ENCODE peak calls at places on chromosomes 4 and X, in seven cellular contexts. One of them, this sample, is unnamed.

GRCh38 chrX:101931104-101931493 is 728 bp downstream of the ZMAT1 start:
- DNase-seq in effector memory CD8-positive, alpha-beta T cell: no peak
- DNase-seq in A549: no peak
- DNase-seq in LoVo: peak
- DNase-seq in fibroblast of mammary gland: no peak
- DNase-seq in SK-N-SH: peak
- DNase-seq in iPS-NIHi11: peak
- DNase-seq in this sample: no peak

GRCh38 chrX:131405497-131405896 is 116.4 kb upstream of the IGSF1 start:
- DNase-seq in LoVo: no peak
- DNase-seq in effector memory CD8-positive, alpha-beta T cell: no peak
- DNase-seq in iPS-NIHi11: peak
- DNase-seq in SK-N-SH: no peak
- DNase-seq in fibroblast of mammary gland: no peak
- DNase-seq in A549: no peak
- DNase-seq in this sample: no peak

GRCh38 chr4:5722328-5722727 is 11.3 kb downstream of the EVC start:
- DNase-seq in LoVo: no peak
- DNase-seq in iPS-NIHi11: no peak
- DNase-seq in A549: peak
- DNase-seq in effector memory CD8-positive, alpha-beta T cell: no peak
- DNase-seq in fibroblast of mammary gland: peak
- DNase-seq in SK-N-SH: no peak
- DNase-seq in this sample: no peak

GRCh38 chr4:33171873-33172550 is 2451.8 kb downstream of the PCDH7 start:
- DNase-seq in LoVo: no peak
- DNase-seq in fibroblast of mammary gland: no peak
- DNase-seq in iPS-NIHi11: no peak
- DNase-seq in SK-N-SH: no peak
- DNase-seq in effector memory CD8-positive, alpha-beta T cell: no peak
- DNase-seq in A549: no peak
- DNase-seq in this sample: no peak

GRCh38 chr4:139902328-139903217 is 237.0 kb downstream of the MGST2 start:
- DNase-seq in fibroblast of mammary gland: peak
- DNase-seq in effector memory CD8-positive, alpha-beta T cell: no peak
- DNase-seq in LoVo: no peak
- DNase-seq in A549: no peak
- DNase-seq in SK-N-SH: peak
- DNase-seq in iPS-NIHi11: no peak
- DNase-seq in this sample: no peak

GRCh38 chr4:53015681-53016080 is 153.6 kb downstream of the RASL11B start:
- DNase-seq in effector memory CD8-positive, alpha-beta T cell: no peak
- DNase-seq in LoVo: no peak
- DNase-seq in iPS-NIHi11: no peak
- DNase-seq in A549: no peak
- DNase-seq in SK-N-SH: peak
- DNase-seq in fibroblast of mammary gland: peak
- DNase-seq in this sample: no peak

GRCh38 chrX:129737921-129738320 is 858 bp upstream of the XPNPEP2 start:
- DNase-seq in A549: no peak
- DNase-seq in fibroblast of mammary gland: peak
- DNase-seq in LoVo: no peak
- DNase-seq in effector memory CD8-positive, alpha-beta T cell: no peak
- DNase-seq in SK-N-SH: no peak
- DNase-seq in iPS-NIHi11: no peak
- DNase-seq in this sample: no peak

GRCh38 chr4:82398263-82398662 is 24.5 kb upstream of the HNRNPD start:
- DNase-seq in iPS-NIHi11: no peak
- DNase-seq in A549: no peak
- DNase-seq in fibroblast of mammary gland: no peak
- DNase-seq in SK-N-SH: no peak
- DNase-seq in effector memory CD8-positive, alpha-beta T cell: no peak
- DNase-seq in LoVo: no peak
- DNase-seq in this sample: no peak

GRCh38 chr4:85747871-85748491 is 273.0 kb downstream of the ARHGAP24 start:
- DNase-seq in SK-N-SH: peak
- DNase-seq in fibroblast of mammary gland: peak
- DNase-seq in LoVo: peak
- DNase-seq in iPS-NIHi11: peak
- DNase-seq in effector memory CD8-positive, alpha-beta T cell: no peak
- DNase-seq in A549: peak
- DNase-seq in this sample: peak

GRCh38 chr4:71607780-71608673 is 175.9 kb downstream of the GC start:
- DNase-seq in LoVo: peak
- DNase-seq in SK-N-SH: no peak
- DNase-seq in effector memory CD8-positive, alpha-beta T cell: no peak
- DNase-seq in A549: peak
- DNase-seq in fibroblast of mammary gland: no peak
- DNase-seq in iPS-NIHi11: no peak
- DNase-seq in this sample: no peak

GRCh38 chr4:142326181-142326580 is 519.9 kb downstream of the INPP4B start:
- DNase-seq in A549: no peak
- DNase-seq in effector memory CD8-positive, alpha-beta T cell: no peak
- DNase-seq in LoVo: no peak
- DNase-seq in SK-N-SH: no peak
- DNase-seq in iPS-NIHi11: no peak
- DNase-seq in fibroblast of mammary gland: no peak
- DNase-seq in this sample: no peak

GRCh38 chrX:19272452-19272851 is 71.3 kb upstream of the PDHA1 start:
- DNase-seq in iPS-NIHi11: no peak
- DNase-seq in SK-N-SH: no peak
- DNase-seq in fibroblast of mammary gland: peak
- DNase-seq in LoVo: no peak
- DNase-seq in effector memory CD8-positive, alpha-beta T cell: no peak
- DNase-seq in A549: no peak
- DNase-seq in this sample: peak

GRCh38 chr4:141686929-141687328 is 50.5 kb downstream of the IL15 start:
- DNase-seq in A549: no peak
- DNase-seq in LoVo: no peak
- DNase-seq in effector memory CD8-positive, alpha-beta T cell: no peak
- DNase-seq in fibroblast of mammary gland: peak
- DNase-seq in iPS-NIHi11: peak
- DNase-seq in SK-N-SH: no peak
- DNase-seq in this sample: no peak

GRCh38 chr4:26959654-26960047 is 99.0 kb downstream of the STIM2 start:
- DNase-seq in SK-N-SH: no peak
- DNase-seq in effector memory CD8-positive, alpha-beta T cell: no peak
- DNase-seq in A549: no peak
- DNase-seq in iPS-NIHi11: no peak
- DNase-seq in LoVo: no peak
- DNase-seq in fibroblast of mammary gland: no peak
- DNase-seq in this sample: no peak

GRCh38 chr4:161581262-161581661 is 582.5 kb downstream of the FSTL5 start:
- DNase-seq in iPS-NIHi11: no peak
- DNase-seq in fibroblast of mammary gland: no peak
- DNase-seq in SK-N-SH: no peak
- DNase-seq in LoVo: no peak
- DNase-seq in effector memory CD8-positive, alpha-beta T cell: no peak
- DNase-seq in A549: no peak
- DNase-seq in this sample: no peak

GRCh38 chrX:66002832-66003680 is 36.8 kb downstream of the VSIG4 start:
- DNase-seq in iPS-NIHi11: no peak
- DNase-seq in effector memory CD8-positive, alpha-beta T cell: no peak
- DNase-seq in LoVo: no peak
- DNase-seq in A549: no peak
- DNase-seq in SK-N-SH: no peak
- DNase-seq in fibroblast of mammary gland: no peak
- DNase-seq in this sample: no peak

GRCh38 chr4:170388255-170388654 is 298.5 kb upstream of the AADAT start:
- DNase-seq in A549: no peak
- DNase-seq in iPS-NIHi11: no peak
- DNase-seq in fibroblast of mammary gland: no peak
- DNase-seq in LoVo: no peak
- DNase-seq in SK-N-SH: no peak
- DNase-seq in effector memory CD8-positive, alpha-beta T cell: no peak
- DNase-seq in this sample: no peak

GRCh38 chrX:154372612-154373022 is 1.8 kb downstream of the FLNA start:
- DNase-seq in fibroblast of mammary gland: no peak
- DNase-seq in effector memory CD8-positive, alpha-beta T cell: peak
- DNase-seq in A549: peak
- DNase-seq in LoVo: no peak
- DNase-seq in iPS-NIHi11: no peak
- DNase-seq in SK-N-SH: no peak
- DNase-seq in this sample: no peak

GRCh38 chr4:158496030-158496741 is 25.5 kb upstream of the RXFP1 start:
- DNase-seq in LoVo: no peak
- DNase-seq in A549: peak
- DNase-seq in SK-N-SH: peak
- DNase-seq in effector memory CD8-positive, alpha-beta T cell: no peak
- DNase-seq in fibroblast of mammary gland: no peak
- DNase-seq in iPS-NIHi11: peak
- DNase-seq in this sample: peak

GRCh38 chr4:8071741-8072140 is 86.9 kb downstream of the ABLIM2 start:
- DNase-seq in iPS-NIHi11: no peak
- DNase-seq in fibroblast of mammary gland: no peak
- DNase-seq in LoVo: no peak
- DNase-seq in A549: no peak
- DNase-seq in SK-N-SH: no peak
- DNase-seq in effector memory CD8-positive, alpha-beta T cell: no peak
- DNase-seq in this sample: no peak